ENCODE peak calls at places on chromosomes 11 and 22, in five cellular contexts. One of them, this sample, is unnamed.

GRCh38 chr11:35804446-35805040 is 139.3 kb upstream of the LDLRAD3 start:
- DNase-seq in AG10803: no peak
- DNase-seq in upper lobe of right lung: no peak
- DNase-seq in fibroblast of pulmonary artery: no peak
- DNase-seq in AG04450: no peak
- DNase-seq in this sample: no peak

GRCh38 chr11:92393218-92393617 is 168.6 kb downstream of the FAT3 start:
- DNase-seq in AG10803: no peak
- DNase-seq in upper lobe of right lung: no peak
- DNase-seq in fibroblast of pulmonary artery: no peak
- DNase-seq in AG04450: no peak
- DNase-seq in this sample: no peak

GRCh38 chr11:121892131-121892681 is 223.8 kb downstream of the BLID start:
- DNase-seq in AG10803: peak
- DNase-seq in upper lobe of right lung: no peak
- DNase-seq in fibroblast of pulmonary artery: peak
- DNase-seq in AG04450: no peak
- DNase-seq in this sample: peak

GRCh38 chr22:21866821-21867527 is 471 bp downstream of the MAPK1 start:
- DNase-seq in AG10803: no peak
- DNase-seq in upper lobe of right lung: peak
- DNase-seq in fibroblast of pulmonary artery: no peak
- DNase-seq in AG04450: no peak
- DNase-seq in this sample: peak

GRCh38 chr11:103947566-103947919 is 88.9 kb upstream of the DDI1 start:
- DNase-seq in AG10803: peak
- DNase-seq in upper lobe of right lung: no peak
- DNase-seq in fibroblast of pulmonary artery: peak
- DNase-seq in AG04450: no peak
- DNase-seq in this sample: peak

GRCh38 chr22:47552024-47552423 is 789.6 kb downstream of the TBC1D22A start:
- DNase-seq in AG10803: no peak
- DNase-seq in upper lobe of right lung: no peak
- DNase-seq in fibroblast of pulmonary artery: no peak
- DNase-seq in AG04450: no peak
- DNase-seq in this sample: no peak

GRCh38 chr11:116500833-116501622 is 271.8 kb downstream of the BUD13 start:
- DNase-seq in AG10803: no peak
- DNase-seq in upper lobe of right lung: no peak
- DNase-seq in fibroblast of pulmonary artery: no peak
- DNase-seq in AG04450: no peak
- DNase-seq in this sample: no peak

GRCh38 chr11:82682003-82682751 is 51.5 kb downstream of the FAM181B start:
- DNase-seq in AG10803: peak
- DNase-seq in upper lobe of right lung: no peak
- DNase-seq in fibroblast of pulmonary artery: peak
- DNase-seq in AG04450: peak
- DNase-seq in this sample: peak

GRCh38 chr22:38930512-38930911 is 26.9 kb upstream of the APOBEC3A start:
- DNase-seq in AG10803: no peak
- DNase-seq in upper lobe of right lung: no peak
- DNase-seq in fibroblast of pulmonary artery: no peak
- DNase-seq in AG04450: no peak
- DNase-seq in this sample: no peak

GRCh38 chr11:114179234-114179941 is 116.8 kb upstream of the NNMT start:
- DNase-seq in AG10803: no peak
- DNase-seq in upper lobe of right lung: peak
- DNase-seq in fibroblast of pulmonary artery: peak
- DNase-seq in AG04450: no peak
- DNase-seq in this sample: peak

GRCh38 chr11:129577986-129578385 is 202.3 kb downstream of the BARX2 start:
- DNase-seq in AG10803: no peak
- DNase-seq in upper lobe of right lung: no peak
- DNase-seq in fibroblast of pulmonary artery: no peak
- DNase-seq in AG04450: no peak
- DNase-seq in this sample: no peak

GRCh38 chr11:74466916-74467885 is at the start of gene KCNE3:
- DNase-seq in AG10803: peak
- DNase-seq in upper lobe of right lung: peak
- DNase-seq in fibroblast of pulmonary artery: peak
- DNase-seq in AG04450: no peak
- DNase-seq in this sample: peak

GRCh38 chr11:62627718-62628117 is 5.9 kb upstream of the B3GAT3 start:
- DNase-seq in AG10803: no peak
- DNase-seq in upper lobe of right lung: no peak
- DNase-seq in fibroblast of pulmonary artery: no peak
- DNase-seq in AG04450: no peak
- DNase-seq in this sample: no peak

GRCh38 chr11:122634507-122634906 is 21.0 kb upstream of the UBASH3B start:
- DNase-seq in AG10803: peak
- DNase-seq in upper lobe of right lung: no peak
- DNase-seq in fibroblast of pulmonary artery: no peak
- DNase-seq in AG04450: no peak
- DNase-seq in this sample: no peak

GRCh38 chr11:79155237-79155636 is 285.6 kb downstream of the TENM4 start:
- DNase-seq in AG10803: no peak
- DNase-seq in upper lobe of right lung: no peak
- DNase-seq in fibroblast of pulmonary artery: no peak
- DNase-seq in AG04450: no peak
- DNase-seq in this sample: no peak

GRCh38 chr11:94588366-94588952 is 21.3 kb downstream of the PIWIL4 start:
- DNase-seq in AG10803: no peak
- DNase-seq in upper lobe of right lung: no peak
- DNase-seq in fibroblast of pulmonary artery: no peak
- DNase-seq in AG04450: no peak
- DNase-seq in this sample: no peak

GRCh38 chr11:13183094-13183825 is 94.3 kb upstream of the BMAL1 start:
- DNase-seq in AG10803: peak
- DNase-seq in upper lobe of right lung: no peak
- DNase-seq in fibroblast of pulmonary artery: peak
- DNase-seq in AG04450: no peak
- DNase-seq in this sample: peak

GRCh38 chr11:12433571-12434061 is 56.2 kb downstream of the PARVA start:
- DNase-seq in AG10803: peak
- DNase-seq in upper lobe of right lung: no peak
- DNase-seq in fibroblast of pulmonary artery: peak
- DNase-seq in AG04450: peak
- DNase-seq in this sample: peak

GRCh38 chr11:2731285-2732125 is 31.7 kb upstream of the KCNQ1OT1 start:
- DNase-seq in AG10803: no peak
- DNase-seq in upper lobe of right lung: no peak
- DNase-seq in fibroblast of pulmonary artery: no peak
- DNase-seq in AG04450: no peak
- DNase-seq in this sample: no peak

GRCh38 chr11:38392176-38392575 is 1794.1 kb upstream of the RAG2 start:
- DNase-seq in AG10803: no peak
- DNase-seq in upper lobe of right lung: no peak
- DNase-seq in fibroblast of pulmonary artery: peak
- DNase-seq in AG04450: peak
- DNase-seq in this sample: no peak

GRCh38 chr22:18954941-18955571 is 19.0 kb upstream of the PRODH start:
- DNase-seq in AG10803: no peak
- DNase-seq in upper lobe of right lung: peak
- DNase-seq in fibroblast of pulmonary artery: no peak
- DNase-seq in AG04450: no peak
- DNase-seq in this sample: no peak

GRCh38 chr11:94909371-94909820 is 64.0 kb downstream of the CWC15 start:
- DNase-seq in AG10803: peak
- DNase-seq in upper lobe of right lung: no peak
- DNase-seq in fibroblast of pulmonary artery: peak
- DNase-seq in AG04450: no peak
- DNase-seq in this sample: no peak

GRCh38 chr11:38971141-38971540 is 2373.1 kb upstream of the RAG2 start:
- DNase-seq in AG10803: no peak
- DNase-seq in upper lobe of right lung: no peak
- DNase-seq in fibroblast of pulmonary artery: no peak
- DNase-seq in AG04450: no peak
- DNase-seq in this sample: no peak

GRCh38 chr11:70532728-70533127 is 134.4 kb downstream of the CTTN start:
- DNase-seq in AG10803: peak
- DNase-seq in upper lobe of right lung: no peak
- DNase-seq in fibroblast of pulmonary artery: no peak
- DNase-seq in AG04450: no peak
- DNase-seq in this sample: no peak

GRCh38 chr11:122851366-122852011 is 13.2 kb downstream of the CRTAM start:
- DNase-seq in AG10803: no peak
- DNase-seq in upper lobe of right lung: no peak
- DNase-seq in fibroblast of pulmonary artery: no peak
- DNase-seq in AG04450: no peak
- DNase-seq in this sample: no peak

GRCh38 chr11:115287266-115287665 is 216.9 kb downstream of the CADM1 start:
- DNase-seq in AG10803: no peak
- DNase-seq in upper lobe of right lung: no peak
- DNase-seq in fibroblast of pulmonary artery: no peak
- DNase-seq in AG04450: no peak
- DNase-seq in this sample: no peak

GRCh38 chr11:54927704-54928103 is 221.1 kb downstream of the OR4A5 start:
- DNase-seq in AG10803: no peak
- DNase-seq in upper lobe of right lung: no peak
- DNase-seq in fibroblast of pulmonary artery: no peak
- DNase-seq in AG04450: no peak
- DNase-seq in this sample: no peak
- H3K4me3 ChIP-seq in AG10803: no peak
- H3K4me3 ChIP-seq in upper lobe of right lung: no peak
- H3K4me3 ChIP-seq in fibroblast of pulmonary artery: no peak
- H3K4me3 ChIP-seq in AG04450: no peak
- H3K4me3 ChIP-seq in this sample: no peak

GRCh38 chr22:37930270-37930951 is 23.0 kb downstream of the C22orf23 start:
- DNase-seq in AG10803: peak
- DNase-seq in upper lobe of right lung: no peak
- DNase-seq in fibroblast of pulmonary artery: peak
- DNase-seq in AG04450: no peak
- DNase-seq in this sample: peak
- TF ChIP-seq CTCF in AG10803: peak
- TF ChIP-seq CTCF in upper lobe of right lung: peak
- TF ChIP-seq CTCF in fibroblast of pulmonary artery: peak
- TF ChIP-seq CTCF in AG04450: peak
- TF ChIP-seq CTCF in this sample: peak

GRCh38 chr11:46363031-46363407 is 15.8 kb downstream of the DGKZ start:
- DNase-seq in AG10803: peak
- DNase-seq in upper lobe of right lung: peak
- DNase-seq in fibroblast of pulmonary artery: peak
- DNase-seq in AG04450: no peak
- DNase-seq in this sample: peak

GRCh38 chr11:46362146-46363030 is 15.1 kb downstream of the DGKZ start:
- DNase-seq in AG10803: no peak
- DNase-seq in upper lobe of right lung: no peak
- DNase-seq in fibroblast of pulmonary artery: no peak
- DNase-seq in AG04450: no peak
- DNase-seq in this sample: no peak

GRCh38 chr11:46364056-46364455 is 16.8 kb downstream of the DGKZ start:
- DNase-seq in AG10803: no peak
- DNase-seq in upper lobe of right lung: no peak
- DNase-seq in fibroblast of pulmonary artery: no peak
- DNase-seq in AG04450: no peak
- DNase-seq in this sample: no peak

GRCh38 chr11:46364791-46365190 is 16.7 kb upstream of the MDK start:
- DNase-seq in AG10803: no peak
- DNase-seq in upper lobe of right lung: no peak
- DNase-seq in fibroblast of pulmonary artery: no peak
- DNase-seq in AG04450: no peak
- DNase-seq in this sample: no peak

DNA sequence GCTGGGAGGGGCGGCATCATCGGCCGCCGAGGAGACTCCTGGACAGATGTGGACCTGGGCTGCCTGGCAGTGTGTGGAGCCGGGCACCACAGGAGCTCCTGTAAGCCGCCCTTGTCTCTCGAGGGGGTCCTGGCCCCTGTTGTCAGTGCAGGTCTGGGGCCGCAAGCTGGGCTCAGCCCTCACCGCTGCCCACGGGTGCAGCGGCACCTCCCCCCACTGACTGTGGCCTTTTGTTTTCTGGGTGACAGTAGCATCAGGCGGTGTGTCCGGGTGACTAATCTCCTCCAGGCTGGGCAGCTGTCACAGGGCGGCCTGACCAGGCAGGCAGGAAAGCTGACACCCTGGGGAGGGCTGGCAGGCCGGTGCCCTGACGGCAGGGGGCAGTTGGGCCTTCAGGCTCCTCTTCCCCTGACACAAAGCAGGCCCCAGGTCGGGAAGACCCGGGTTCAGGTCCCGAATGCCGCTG is 16.2 kb downstream of the DGKZ start:
- DNase-seq in AG10803: peak
- DNase-seq in upper lobe of right lung: no peak
- DNase-seq in fibroblast of pulmonary artery: no peak
- DNase-seq in AG04450: no peak
- DNase-seq in this sample: no peak
- H3K4me3 ChIP-seq in AG10803: no peak
- H3K4me3 ChIP-seq in upper lobe of right lung: no peak
- H3K4me3 ChIP-seq in fibroblast of pulmonary artery: no peak
- H3K4me3 ChIP-seq in AG04450: no peak
- H3K4me3 ChIP-seq in this sample: no peak

GRCh38 chr22:33812578-33812977 is 107.7 kb downstream of the LARGE1 start:
- DNase-seq in AG10803: no peak
- DNase-seq in upper lobe of right lung: no peak
- DNase-seq in fibroblast of pulmonary artery: no peak
- DNase-seq in AG04450: no peak
- DNase-seq in this sample: no peak
- TF ChIP-seq CTCF in AG10803: no peak
- TF ChIP-seq CTCF in upper lobe of right lung: no peak
- TF ChIP-seq CTCF in fibroblast of pulmonary artery: no peak
- TF ChIP-seq CTCF in AG04450: no peak
- TF ChIP-seq CTCF in this sample: no peak

This sample was measured in fibroblast of the aortic adventitia.